ENCODE peak calls at places on chromosomes 4 and X, in seven cellular contexts. One of them, this sample, is unnamed.

GRCh38 chr4:104531390-104531789 is 36.7 kb upstream of the CXXC4 start:
- DNase-seq in GM23248: no peak
- DNase-seq in SJSA1: no peak
- DNase-seq in GM03348: no peak
- DNase-seq in stimulated activated CD8-positive, alpha-beta memory T cell treated with anti-CD3 and anti-CD28 coated beads, Interleukin-7, amount 100 ng/mL, for 1 hour: no peak
- DNase-seq in activated CD4-positive, alpha-beta T cell treated with anti-CD3 and anti-CD28 coated beads, Interleukin-2, amount 10 ng/mL, durations not matched to agents 7 days and 5 days: no peak
- DNase-seq in hepatocyte: no peak
- DNase-seq in this sample: no peak

GRCh38 chrX:149493567-149494562 is 11.2 kb downstream of the IDS start:
- DNase-seq in GM03348: no peak
- DNase-seq in stimulated activated CD8-positive, alpha-beta memory T cell treated with anti-CD3 and anti-CD28 coated beads, Interleukin-7, amount 100 ng/mL, for 1 hour: no peak
- DNase-seq in hepatocyte: no peak
- DNase-seq in SJSA1: no peak
- DNase-seq in activated CD4-positive, alpha-beta T cell treated with anti-CD3 and anti-CD28 coated beads, Interleukin-2, amount 10 ng/mL, durations not matched to agents 7 days and 5 days: no peak
- DNase-seq in GM23248: peak
- DNase-seq in this sample: no peak

GRCh38 chrX:94854251-94854650 is 1180.2 kb downstream of the FAM133A start:
- DNase-seq in SJSA1: no peak
- DNase-seq in hepatocyte: peak
- DNase-seq in GM03348: no peak
- DNase-seq in activated CD4-positive, alpha-beta T cell treated with anti-CD3 and anti-CD28 coated beads, Interleukin-2, amount 10 ng/mL, durations not matched to agents 7 days and 5 days: no peak
- DNase-seq in stimulated activated CD8-positive, alpha-beta memory T cell treated with anti-CD3 and anti-CD28 coated beads, Interleukin-7, amount 100 ng/mL, for 1 hour: no peak
- DNase-seq in GM23248: no peak
- DNase-seq in this sample: no peak

GRCh38 chrX:45517090-45517973 is 316.7 kb upstream of the DIPK2B start:
- DNase-seq in GM03348: peak
- DNase-seq in stimulated activated CD8-positive, alpha-beta memory T cell treated with anti-CD3 and anti-CD28 coated beads, Interleukin-7, amount 100 ng/mL, for 1 hour: no peak
- DNase-seq in GM23248: peak
- DNase-seq in hepatocyte: no peak
- DNase-seq in SJSA1: peak
- DNase-seq in activated CD4-positive, alpha-beta T cell treated with anti-CD3 and anti-CD28 coated beads, Interleukin-2, amount 10 ng/mL, durations not matched to agents 7 days and 5 days: no peak
- DNase-seq in this sample: peak

GRCh38 chrX:15816886-15817285 is 26.6 kb downstream of the ZRSR2 start:
- DNase-seq in hepatocyte: no peak
- DNase-seq in activated CD4-positive, alpha-beta T cell treated with anti-CD3 and anti-CD28 coated beads, Interleukin-2, amount 10 ng/mL, durations not matched to agents 7 days and 5 days: peak
- DNase-seq in stimulated activated CD8-positive, alpha-beta memory T cell treated with anti-CD3 and anti-CD28 coated beads, Interleukin-7, amount 100 ng/mL, for 1 hour: peak
- DNase-seq in GM23248: no peak
- DNase-seq in SJSA1: peak
- DNase-seq in GM03348: no peak
- DNase-seq in this sample: no peak

GRCh38 chrX:9486786-9487185 is 21.9 kb downstream of the TBL1X start:
- DNase-seq in activated CD4-positive, alpha-beta T cell treated with anti-CD3 and anti-CD28 coated beads, Interleukin-2, amount 10 ng/mL, durations not matched to agents 7 days and 5 days: no peak
- DNase-seq in GM23248: peak
- DNase-seq in hepatocyte: no peak
- DNase-seq in SJSA1: no peak
- DNase-seq in GM03348: no peak
- DNase-seq in stimulated activated CD8-positive, alpha-beta memory T cell treated with anti-CD3 and anti-CD28 coated beads, Interleukin-7, amount 100 ng/mL, for 1 hour: no peak
- DNase-seq in this sample: peak

GRCh38 chr4:41446391-41446790 is 91.6 kb upstream of the LIMCH1 start:
- DNase-seq in GM03348: no peak
- DNase-seq in stimulated activated CD8-positive, alpha-beta memory T cell treated with anti-CD3 and anti-CD28 coated beads, Interleukin-7, amount 100 ng/mL, for 1 hour: no peak
- DNase-seq in activated CD4-positive, alpha-beta T cell treated with anti-CD3 and anti-CD28 coated beads, Interleukin-2, amount 10 ng/mL, durations not matched to agents 7 days and 5 days: no peak
- DNase-seq in SJSA1: no peak
- DNase-seq in hepatocyte: no peak
- DNase-seq in GM23248: peak
- DNase-seq in this sample: no peak

GRCh38 chr4:82561745-82562552 is at the start of gene TMEM150C:
- DNase-seq in hepatocyte: peak
- DNase-seq in GM03348: peak
- DNase-seq in activated CD4-positive, alpha-beta T cell treated with anti-CD3 and anti-CD28 coated beads, Interleukin-2, amount 10 ng/mL, durations not matched to agents 7 days and 5 days: no peak
- DNase-seq in SJSA1: peak
- DNase-seq in GM23248: peak
- DNase-seq in stimulated activated CD8-positive, alpha-beta memory T cell treated with anti-CD3 and anti-CD28 coated beads, Interleukin-7, amount 100 ng/mL, for 1 hour: no peak
- DNase-seq in this sample: peak

GRCh38 chrX:129227376-129227775 is 295.9 kb downstream of the SMARCA1 start:
- DNase-seq in GM23248: no peak
- DNase-seq in SJSA1: no peak
- DNase-seq in GM03348: no peak
- DNase-seq in stimulated activated CD8-positive, alpha-beta memory T cell treated with anti-CD3 and anti-CD28 coated beads, Interleukin-7, amount 100 ng/mL, for 1 hour: no peak
- DNase-seq in hepatocyte: no peak
- DNase-seq in activated CD4-positive, alpha-beta T cell treated with anti-CD3 and anti-CD28 coated beads, Interleukin-2, amount 10 ng/mL, durations not matched to agents 7 days and 5 days: no peak
- DNase-seq in this sample: no peak

GRCh38 chr4:44351069-44351468 is 97.5 kb downstream of the KCTD8 start:
- DNase-seq in hepatocyte: peak
- DNase-seq in activated CD4-positive, alpha-beta T cell treated with anti-CD3 and anti-CD28 coated beads, Interleukin-2, amount 10 ng/mL, durations not matched to agents 7 days and 5 days: no peak
- DNase-seq in GM03348: no peak
- DNase-seq in stimulated activated CD8-positive, alpha-beta memory T cell treated with anti-CD3 and anti-CD28 coated beads, Interleukin-7, amount 100 ng/mL, for 1 hour: no peak
- DNase-seq in GM23248: peak
- DNase-seq in SJSA1: no peak
- DNase-seq in this sample: no peak

GRCh38 chr4:28250646-28251045 is 1390.0 kb downstream of the STIM2 start:
- DNase-seq in GM23248: no peak
- DNase-seq in GM03348: no peak
- DNase-seq in stimulated activated CD8-positive, alpha-beta memory T cell treated with anti-CD3 and anti-CD28 coated beads, Interleukin-7, amount 100 ng/mL, for 1 hour: no peak
- DNase-seq in hepatocyte: no peak
- DNase-seq in activated CD4-positive, alpha-beta T cell treated with anti-CD3 and anti-CD28 coated beads, Interleukin-2, amount 10 ng/mL, durations not matched to agents 7 days and 5 days: no peak
- DNase-seq in SJSA1: no peak
- DNase-seq in this sample: no peak

GRCh38 chr4:121957266-121957665 is 5.4 kb upstream of the TRPC3 start:
- DNase-seq in activated CD4-positive, alpha-beta T cell treated with anti-CD3 and anti-CD28 coated beads, Interleukin-2, amount 10 ng/mL, durations not matched to agents 7 days and 5 days: no peak
- DNase-seq in stimulated activated CD8-positive, alpha-beta memory T cell treated with anti-CD3 and anti-CD28 coated beads, Interleukin-7, amount 100 ng/mL, for 1 hour: no peak
- DNase-seq in hepatocyte: peak
- DNase-seq in GM03348: no peak
- DNase-seq in SJSA1: no peak
- DNase-seq in GM23248: no peak
- DNase-seq in this sample: no peak

GRCh38 chrX:39450578-39450977 is 647.2 kb downstream of the BCOR start:
- DNase-seq in activated CD4-positive, alpha-beta T cell treated with anti-CD3 and anti-CD28 coated beads, Interleukin-2, amount 10 ng/mL, durations not matched to agents 7 days and 5 days: no peak
- DNase-seq in SJSA1: no peak
- DNase-seq in GM23248: no peak
- DNase-seq in stimulated activated CD8-positive, alpha-beta memory T cell treated with anti-CD3 and anti-CD28 coated beads, Interleukin-7, amount 100 ng/mL, for 1 hour: no peak
- DNase-seq in hepatocyte: peak
- DNase-seq in GM03348: no peak
- DNase-seq in this sample: no peak

GRCh38 chrX:65644621-65645287 is 22.7 kb upstream of the MSN start:
- DNase-seq in SJSA1: peak
- DNase-seq in GM03348: peak
- DNase-seq in activated CD4-positive, alpha-beta T cell treated with anti-CD3 and anti-CD28 coated beads, Interleukin-2, amount 10 ng/mL, durations not matched to agents 7 days and 5 days: no peak
- DNase-seq in stimulated activated CD8-positive, alpha-beta memory T cell treated with anti-CD3 and anti-CD28 coated beads, Interleukin-7, amount 100 ng/mL, for 1 hour: no peak
- DNase-seq in GM23248: peak
- DNase-seq in hepatocyte: peak
- DNase-seq in this sample: peak

GRCh38 chrX:14922437-14922836 is 49.2 kb downstream of the MOSPD2 start:
- DNase-seq in hepatocyte: peak
- DNase-seq in activated CD4-positive, alpha-beta T cell treated with anti-CD3 and anti-CD28 coated beads, Interleukin-2, amount 10 ng/mL, durations not matched to agents 7 days and 5 days: no peak
- DNase-seq in stimulated activated CD8-positive, alpha-beta memory T cell treated with anti-CD3 and anti-CD28 coated beads, Interleukin-7, amount 100 ng/mL, for 1 hour: no peak
- DNase-seq in GM23248: peak
- DNase-seq in GM03348: peak
- DNase-seq in SJSA1: peak
- DNase-seq in this sample: peak

GRCh38 chr4:161554372-161554990 is 609.3 kb downstream of the FSTL5 start:
- DNase-seq in GM03348: no peak
- DNase-seq in activated CD4-positive, alpha-beta T cell treated with anti-CD3 and anti-CD28 coated beads, Interleukin-2, amount 10 ng/mL, durations not matched to agents 7 days and 5 days: no peak
- DNase-seq in SJSA1: peak
- DNase-seq in stimulated activated CD8-positive, alpha-beta memory T cell treated with anti-CD3 and anti-CD28 coated beads, Interleukin-7, amount 100 ng/mL, for 1 hour: no peak
- DNase-seq in hepatocyte: no peak
- DNase-seq in GM23248: peak
- DNase-seq in this sample: no peak

GRCh38 chrX:121958886-121959285 is 911.5 kb downstream of the GLUD2 start:
- DNase-seq in hepatocyte: no peak
- DNase-seq in SJSA1: peak
- DNase-seq in activated CD4-positive, alpha-beta T cell treated with anti-CD3 and anti-CD28 coated beads, Interleukin-2, amount 10 ng/mL, durations not matched to agents 7 days and 5 days: no peak
- DNase-seq in GM23248: peak
- DNase-seq in stimulated activated CD8-positive, alpha-beta memory T cell treated with anti-CD3 and anti-CD28 coated beads, Interleukin-7, amount 100 ng/mL, for 1 hour: no peak
- DNase-seq in GM03348: no peak
- DNase-seq in this sample: peak

GRCh38 chrX:10198254-10198653 is 41.5 kb downstream of the CLCN4 start:
- DNase-seq in activated CD4-positive, alpha-beta T cell treated with anti-CD3 and anti-CD28 coated beads, Interleukin-2, amount 10 ng/mL, durations not matched to agents 7 days and 5 days: no peak
- DNase-seq in hepatocyte: no peak
- DNase-seq in GM03348: no peak
- DNase-seq in SJSA1: no peak
- DNase-seq in GM23248: no peak
- DNase-seq in stimulated activated CD8-positive, alpha-beta memory T cell treated with anti-CD3 and anti-CD28 coated beads, Interleukin-7, amount 100 ng/mL, for 1 hour: no peak
- DNase-seq in this sample: no peak

GRCh38 chrX:120791013-120791643 is 84.5 kb downstream of the CT47B1 start:
- DNase-seq in GM03348: peak
- DNase-seq in hepatocyte: peak
- DNase-seq in activated CD4-positive, alpha-beta T cell treated with anti-CD3 and anti-CD28 coated beads, Interleukin-2, amount 10 ng/mL, durations not matched to agents 7 days and 5 days: no peak
- DNase-seq in GM23248: peak
- DNase-seq in SJSA1: no peak
- DNase-seq in stimulated activated CD8-positive, alpha-beta memory T cell treated with anti-CD3 and anti-CD28 coated beads, Interleukin-7, amount 100 ng/mL, for 1 hour: no peak
- DNase-seq in this sample: peak

GRCh38 chr4:119627267-119628190 is 1.1 kb downstream of the PDE5A start:
- DNase-seq in GM03348: peak
- DNase-seq in hepatocyte: peak
- DNase-seq in stimulated activated CD8-positive, alpha-beta memory T cell treated with anti-CD3 and anti-CD28 coated beads, Interleukin-7, amount 100 ng/mL, for 1 hour: peak
- DNase-seq in GM23248: peak
- DNase-seq in SJSA1: peak
- DNase-seq in activated CD4-positive, alpha-beta T cell treated with anti-CD3 and anti-CD28 coated beads, Interleukin-2, amount 10 ng/mL, durations not matched to agents 7 days and 5 days: peak
- DNase-seq in this sample: peak

GRCh38 chr4:112770111-112770510 is 133.2 kb downstream of the LARP7 start:
- DNase-seq in stimulated activated CD8-positive, alpha-beta memory T cell treated with anti-CD3 and anti-CD28 coated beads, Interleukin-7, amount 100 ng/mL, for 1 hour: no peak
- DNase-seq in SJSA1: no peak
- DNase-seq in hepatocyte: no peak
- DNase-seq in activated CD4-positive, alpha-beta T cell treated with anti-CD3 and anti-CD28 coated beads, Interleukin-2, amount 10 ng/mL, durations not matched to agents 7 days and 5 days: no peak
- DNase-seq in GM23248: no peak
- DNase-seq in GM03348: no peak
- DNase-seq in this sample: no peak

GRCh38 chr4:1170156-1170804 is 2.1 kb downstream of the SPON2 start:
- DNase-seq in GM03348: no peak
- DNase-seq in GM23248: no peak
- DNase-seq in stimulated activated CD8-positive, alpha-beta memory T cell treated with anti-CD3 and anti-CD28 coated beads, Interleukin-7, amount 100 ng/mL, for 1 hour: no peak
- DNase-seq in SJSA1: no peak
- DNase-seq in hepatocyte: no peak
- DNase-seq in activated CD4-positive, alpha-beta T cell treated with anti-CD3 and anti-CD28 coated beads, Interleukin-2, amount 10 ng/mL, durations not matched to agents 7 days and 5 days: no peak
- DNase-seq in this sample: no peak

GRCh38 chrX:49071877-49072711 is 1.7 kb downstream of the PRAF2 start:
- DNase-seq in GM03348: peak
- DNase-seq in activated CD4-positive, alpha-beta T cell treated with anti-CD3 and anti-CD28 coated beads, Interleukin-2, amount 10 ng/mL, durations not matched to agents 7 days and 5 days: no peak
- DNase-seq in SJSA1: no peak
- DNase-seq in stimulated activated CD8-positive, alpha-beta memory T cell treated with anti-CD3 and anti-CD28 coated beads, Interleukin-7, amount 100 ng/mL, for 1 hour: no peak
- DNase-seq in hepatocyte: peak
- DNase-seq in GM23248: peak
- DNase-seq in this sample: peak

GRCh38 chr4:41504167-41504566 is 33.8 kb upstream of the LIMCH1 start:
- DNase-seq in GM23248: no peak
- DNase-seq in GM03348: no peak
- DNase-seq in hepatocyte: no peak
- DNase-seq in stimulated activated CD8-positive, alpha-beta memory T cell treated with anti-CD3 and anti-CD28 coated beads, Interleukin-7, amount 100 ng/mL, for 1 hour: no peak
- DNase-seq in SJSA1: no peak
- DNase-seq in activated CD4-positive, alpha-beta T cell treated with anti-CD3 and anti-CD28 coated beads, Interleukin-2, amount 10 ng/mL, durations not matched to agents 7 days and 5 days: no peak
- DNase-seq in this sample: no peak

GRCh38 chr4:145230726-145231125 is 50.3 kb upstream of the OTUD4 start:
- DNase-seq in hepatocyte: no peak
- DNase-seq in GM03348: peak
- DNase-seq in SJSA1: no peak
- DNase-seq in activated CD4-positive, alpha-beta T cell treated with anti-CD3 and anti-CD28 coated beads, Interleukin-2, amount 10 ng/mL, durations not matched to agents 7 days and 5 days: no peak
- DNase-seq in stimulated activated CD8-positive, alpha-beta memory T cell treated with anti-CD3 and anti-CD28 coated beads, Interleukin-7, amount 100 ng/mL, for 1 hour: no peak
- DNase-seq in GM23248: peak
- DNase-seq in this sample: peak

GRCh38 chr4:40992472-40993298 is 221.7 kb downstream of the APBB2 start:
- DNase-seq in SJSA1: no peak
- DNase-seq in GM23248: peak
- DNase-seq in GM03348: peak
- DNase-seq in stimulated activated CD8-positive, alpha-beta memory T cell treated with anti-CD3 and anti-CD28 coated beads, Interleukin-7, amount 100 ng/mL, for 1 hour: no peak
- DNase-seq in hepatocyte: no peak
- DNase-seq in activated CD4-positive, alpha-beta T cell treated with anti-CD3 and anti-CD28 coated beads, Interleukin-2, amount 10 ng/mL, durations not matched to agents 7 days and 5 days: no peak
- DNase-seq in this sample: peak

GRCh38 chr4:55407119-55407518 is 11.4 kb downstream of the TMEM165 start:
- DNase-seq in GM03348: no peak
- DNase-seq in SJSA1: no peak
- DNase-seq in stimulated activated CD8-positive, alpha-beta memory T cell treated with anti-CD3 and anti-CD28 coated beads, Interleukin-7, amount 100 ng/mL, for 1 hour: no peak
- DNase-seq in activated CD4-positive, alpha-beta T cell treated with anti-CD3 and anti-CD28 coated beads, Interleukin-2, amount 10 ng/mL, durations not matched to agents 7 days and 5 days: no peak
- DNase-seq in GM23248: peak
- DNase-seq in hepatocyte: no peak
- DNase-seq in this sample: no peak

GRCh38 chr4:157895205-157895604 is 277.6 kb downstream of the GASK1B start:
- DNase-seq in SJSA1: no peak
- DNase-seq in activated CD4-positive, alpha-beta T cell treated with anti-CD3 and anti-CD28 coated beads, Interleukin-2, amount 10 ng/mL, durations not matched to agents 7 days and 5 days: no peak
- DNase-seq in GM23248: no peak
- DNase-seq in hepatocyte: no peak
- DNase-seq in GM03348: no peak
- DNase-seq in stimulated activated CD8-positive, alpha-beta memory T cell treated with anti-CD3 and anti-CD28 coated beads, Interleukin-7, amount 100 ng/mL, for 1 hour: no peak
- DNase-seq in this sample: no peak

GRCh38 chr4:84688605-84689004 is 105.7 kb downstream of the CDS1 start:
- DNase-seq in GM23248: no peak
- DNase-seq in SJSA1: no peak
- DNase-seq in stimulated activated CD8-positive, alpha-beta memory T cell treated with anti-CD3 and anti-CD28 coated beads, Interleukin-7, amount 100 ng/mL, for 1 hour: no peak
- DNase-seq in GM03348: no peak
- DNase-seq in activated CD4-positive, alpha-beta T cell treated with anti-CD3 and anti-CD28 coated beads, Interleukin-2, amount 10 ng/mL, durations not matched to agents 7 days and 5 days: no peak
- DNase-seq in hepatocyte: no peak
- DNase-seq in this sample: no peak

GRCh38 chr4:113952452-113953029 is 26.9 kb downstream of the ARSJ start:
- DNase-seq in SJSA1: peak
- DNase-seq in activated CD4-positive, alpha-beta T cell treated with anti-CD3 and anti-CD28 coated beads, Interleukin-2, amount 10 ng/mL, durations not matched to agents 7 days and 5 days: peak
- DNase-seq in GM03348: peak
- DNase-seq in hepatocyte: peak
- DNase-seq in stimulated activated CD8-positive, alpha-beta memory T cell treated with anti-CD3 and anti-CD28 coated beads, Interleukin-7, amount 100 ng/mL, for 1 hour: no peak
- DNase-seq in GM23248: peak
- DNase-seq in this sample: peak

GRCh38 chr4:1509366-1509765 is 103.1 kb upstream of the NKX1-1 start:
- DNase-seq in stimulated activated CD8-positive, alpha-beta memory T cell treated with anti-CD3 and anti-CD28 coated beads, Interleukin-7, amount 100 ng/mL, for 1 hour: no peak
- DNase-seq in activated CD4-positive, alpha-beta T cell treated with anti-CD3 and anti-CD28 coated beads, Interleukin-2, amount 10 ng/mL, durations not matched to agents 7 days and 5 days: no peak
- DNase-seq in GM03348: no peak
- DNase-seq in hepatocyte: no peak
- DNase-seq in SJSA1: no peak
- DNase-seq in GM23248: no peak
- DNase-seq in this sample: no peak

This sample was measured in fibroblast of the aortic adventitia.